ENCODE peak calls at places on chromosomes 3 and 15, in six cellular contexts. One of them, this sample, is unnamed.

GRCh38 chr3:180947761-180948390 is 35.4 kb downstream of the FXR1 start:
- DNase-seq in IMR-90: no peak
- DNase-seq in H9: no peak
- DNase-seq in trophoblast cell: no peak
- DNase-seq in mesendoderm: peak
- DNase-seq in neuronal stem cell: no peak
- DNase-seq in this sample: no peak

GRCh38 chr3:18390024-18390660 is 35.0 kb downstream of the SATB1 start:
- DNase-seq in mesendoderm: no peak
- DNase-seq in neuronal stem cell: no peak
- DNase-seq in H9: no peak
- DNase-seq in IMR-90: no peak
- DNase-seq in trophoblast cell: no peak
- DNase-seq in this sample: no peak

GRCh38 chr3:127801914-127802313 is 20.4 kb downstream of the MGLL start:
- DNase-seq in mesendoderm: no peak
- DNase-seq in H9: no peak
- DNase-seq in IMR-90: no peak
- DNase-seq in trophoblast cell: no peak
- DNase-seq in neuronal stem cell: no peak
- DNase-seq in this sample: no peak

GRCh38 chr3:170257145-170257544 is 34.9 kb downstream of the PRKCI start:
- DNase-seq in mesendoderm: no peak
- DNase-seq in trophoblast cell: no peak
- DNase-seq in IMR-90: no peak
- DNase-seq in H9: no peak
- DNase-seq in neuronal stem cell: no peak
- DNase-seq in this sample: no peak

GRCh38 chr15:82871577-82872484 is 62.4 kb downstream of the WHAMM start:
- DNase-seq in H9: peak
- DNase-seq in IMR-90: no peak
- DNase-seq in neuronal stem cell: no peak
- DNase-seq in mesendoderm: no peak
- DNase-seq in trophoblast cell: no peak
- DNase-seq in this sample: no peak

GRCh38 chr3:122245513-122246174 is 62.2 kb downstream of the CASR start:
- DNase-seq in trophoblast cell: no peak
- DNase-seq in IMR-90: peak
- DNase-seq in neuronal stem cell: no peak
- DNase-seq in mesendoderm: no peak
- DNase-seq in H9: no peak
- DNase-seq in this sample: peak

GRCh38 chr3:9552252-9552999 is 1.2 kb downstream of the LHFPL4 start:
- DNase-seq in trophoblast cell: peak
- DNase-seq in H9: peak
- DNase-seq in mesendoderm: peak
- DNase-seq in IMR-90: peak
- DNase-seq in neuronal stem cell: peak
- DNase-seq in this sample: peak

GRCh38 chr15:31306426-31307269 is 20.0 kb upstream of the KLF13 start:
- DNase-seq in neuronal stem cell: peak
- DNase-seq in trophoblast cell: no peak
- DNase-seq in mesendoderm: peak
- DNase-seq in IMR-90: no peak
- DNase-seq in H9: peak
- DNase-seq in this sample: no peak

GRCh38 chr3:47578691-47579632 is at the start of gene CSPG5:
- DNase-seq in IMR-90: no peak
- DNase-seq in neuronal stem cell: peak
- DNase-seq in H9: peak
- DNase-seq in mesendoderm: no peak
- DNase-seq in trophoblast cell: no peak
- DNase-seq in this sample: peak

GRCh38 chr3:32340039-32340438 is 51.6 kb upstream of the CMTM7 start:
- DNase-seq in mesendoderm: peak
- DNase-seq in trophoblast cell: peak
- DNase-seq in H9: no peak
- DNase-seq in neuronal stem cell: peak
- DNase-seq in IMR-90: peak
- DNase-seq in this sample: peak

GRCh38 chr3:13073042-13073906 is at the start of gene IQSEC1:
- DNase-seq in H9: peak
- DNase-seq in mesendoderm: peak
- DNase-seq in trophoblast cell: no peak
- DNase-seq in IMR-90: peak
- DNase-seq in neuronal stem cell: peak
- DNase-seq in this sample: no peak

GRCh38 chr3:123618768-123619484 is 34.1 kb upstream of the HACD2 start:
- DNase-seq in trophoblast cell: no peak
- DNase-seq in IMR-90: peak
- DNase-seq in H9: no peak
- DNase-seq in mesendoderm: no peak
- DNase-seq in neuronal stem cell: no peak
- DNase-seq in this sample: no peak

GRCh38 chr3:41364736-41365135 is 165.4 kb downstream of the CTNNB1 start:
- DNase-seq in mesendoderm: no peak
- DNase-seq in neuronal stem cell: no peak
- DNase-seq in trophoblast cell: no peak
- DNase-seq in H9: no peak
- DNase-seq in IMR-90: no peak
- DNase-seq in this sample: peak

GRCh38 chr3:59432676-59433075 is 382.9 kb upstream of the CFAP20DC start:
- DNase-seq in neuronal stem cell: no peak
- DNase-seq in mesendoderm: peak
- DNase-seq in H9: no peak
- DNase-seq in trophoblast cell: peak
- DNase-seq in IMR-90: peak
- DNase-seq in this sample: peak

GRCh38 chr3:10745392-10745791 is 70.6 kb upstream of the SLC6A11 start:
- DNase-seq in trophoblast cell: no peak
- DNase-seq in neuronal stem cell: no peak
- DNase-seq in mesendoderm: no peak
- DNase-seq in IMR-90: no peak
- DNase-seq in H9: no peak
- DNase-seq in this sample: no peak

GRCh38 chr3:141306922-141307321 is 61.4 kb upstream of the ZBTB38 start:
- DNase-seq in mesendoderm: no peak
- DNase-seq in neuronal stem cell: no peak
- DNase-seq in trophoblast cell: no peak
- DNase-seq in H9: no peak
- DNase-seq in IMR-90: no peak
- DNase-seq in this sample: no peak

GRCh38 chr3:87615506-87615905 is 339.1 kb upstream of the POU1F1 start:
- DNase-seq in trophoblast cell: no peak
- DNase-seq in IMR-90: no peak
- DNase-seq in mesendoderm: peak
- DNase-seq in neuronal stem cell: no peak
- DNase-seq in H9: no peak
- DNase-seq in this sample: no peak

GRCh38 chr15:78828930-78829329 is 17.7 kb upstream of the ADAMTS7 start:
- DNase-seq in H9: no peak
- DNase-seq in trophoblast cell: no peak
- DNase-seq in mesendoderm: no peak
- DNase-seq in IMR-90: no peak
- DNase-seq in neuronal stem cell: no peak
- DNase-seq in this sample: no peak

GRCh38 chr3:173000553-173000952 is 140.5 kb downstream of the SPATA16 start:
- DNase-seq in H9: no peak
- DNase-seq in trophoblast cell: no peak
- DNase-seq in IMR-90: no peak
- DNase-seq in mesendoderm: no peak
- DNase-seq in neuronal stem cell: no peak
- DNase-seq in this sample: no peak

GRCh38 chr3:129082026-129082425 is 21.4 kb downstream of the GP9 start:
- DNase-seq in neuronal stem cell: no peak
- DNase-seq in mesendoderm: no peak
- DNase-seq in trophoblast cell: no peak
- DNase-seq in H9: no peak
- DNase-seq in IMR-90: no peak
- DNase-seq in this sample: no peak

GRCh38 chr15:80951941-80952340 is 37.7 kb downstream of the MESD start:
- DNase-seq in neuronal stem cell: no peak
- DNase-seq in trophoblast cell: no peak
- DNase-seq in H9: no peak
- DNase-seq in mesendoderm: no peak
- DNase-seq in IMR-90: no peak
- DNase-seq in this sample: no peak

GRCh38 chr15:80949756-80950155 is 39.9 kb downstream of the MESD start:
- DNase-seq in trophoblast cell: no peak
- DNase-seq in IMR-90: no peak
- DNase-seq in neuronal stem cell: no peak
- DNase-seq in H9: no peak
- DNase-seq in mesendoderm: no peak
- DNase-seq in this sample: no peak

GRCh38 chr15:80953953-80954778 is 35.5 kb downstream of the MESD start:
- DNase-seq in mesendoderm: peak
- DNase-seq in IMR-90: peak
- DNase-seq in H9: peak
- DNase-seq in trophoblast cell: peak
- DNase-seq in neuronal stem cell: no peak
- DNase-seq in this sample: no peak

GRCh38 chr15:80950291-80951078 is 39.1 kb downstream of the MESD start:
- DNase-seq in neuronal stem cell: no peak
- DNase-seq in trophoblast cell: no peak
- DNase-seq in IMR-90: no peak
- DNase-seq in mesendoderm: no peak
- DNase-seq in H9: no peak
- DNase-seq in this sample: no peak

GRCh38 chr15:80953001-80953952 is 36.3 kb downstream of the MESD start:
- DNase-seq in mesendoderm: no peak
- DNase-seq in trophoblast cell: no peak
- DNase-seq in H9: no peak
- DNase-seq in IMR-90: peak
- DNase-seq in neuronal stem cell: no peak
- DNase-seq in this sample: no peak
- H2AK5ac ChIP-seq in mesendoderm: no peak
- H2AK5ac ChIP-seq in trophoblast cell: peak
- H2AK5ac ChIP-seq in H9: no peak
- H2AK5ac ChIP-seq in IMR-90: no peak
- H2AK5ac ChIP-seq in neuronal stem cell: no peak
- H2AK5ac ChIP-seq in this sample: no peak

DNA sequence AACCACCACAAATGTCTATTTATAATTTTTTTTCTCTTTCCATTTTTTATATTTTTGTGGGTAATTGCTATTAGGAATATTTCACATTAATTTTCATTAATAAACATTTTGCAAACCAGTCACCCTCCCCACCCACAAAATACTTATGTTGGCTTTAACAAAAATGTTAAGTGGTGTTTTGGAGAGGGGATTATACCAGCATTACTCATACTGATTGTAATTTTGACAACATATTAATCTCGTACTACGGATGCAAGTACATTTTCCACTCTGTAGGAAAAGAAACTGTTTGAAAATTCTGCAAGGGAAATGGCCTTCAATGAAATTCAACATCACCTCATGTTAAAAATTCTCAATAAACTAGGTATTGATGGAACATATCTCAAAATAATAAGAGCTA is 58.3 kb downstream of the BCHE start:
- DNase-seq in trophoblast cell: no peak
- DNase-seq in IMR-90: no peak
- DNase-seq in mesendoderm: no peak
- DNase-seq in neuronal stem cell: no peak
- DNase-seq in H9: no peak
- DNase-seq in this sample: no peak
- H2AK5ac ChIP-seq in trophoblast cell: no peak
- H2AK5ac ChIP-seq in IMR-90: no peak
- H2AK5ac ChIP-seq in mesendoderm: no peak
- H2AK5ac ChIP-seq in neuronal stem cell: no peak
- H2AK5ac ChIP-seq in H9: no peak
- H2AK5ac ChIP-seq in this sample: no peak

DNA sequence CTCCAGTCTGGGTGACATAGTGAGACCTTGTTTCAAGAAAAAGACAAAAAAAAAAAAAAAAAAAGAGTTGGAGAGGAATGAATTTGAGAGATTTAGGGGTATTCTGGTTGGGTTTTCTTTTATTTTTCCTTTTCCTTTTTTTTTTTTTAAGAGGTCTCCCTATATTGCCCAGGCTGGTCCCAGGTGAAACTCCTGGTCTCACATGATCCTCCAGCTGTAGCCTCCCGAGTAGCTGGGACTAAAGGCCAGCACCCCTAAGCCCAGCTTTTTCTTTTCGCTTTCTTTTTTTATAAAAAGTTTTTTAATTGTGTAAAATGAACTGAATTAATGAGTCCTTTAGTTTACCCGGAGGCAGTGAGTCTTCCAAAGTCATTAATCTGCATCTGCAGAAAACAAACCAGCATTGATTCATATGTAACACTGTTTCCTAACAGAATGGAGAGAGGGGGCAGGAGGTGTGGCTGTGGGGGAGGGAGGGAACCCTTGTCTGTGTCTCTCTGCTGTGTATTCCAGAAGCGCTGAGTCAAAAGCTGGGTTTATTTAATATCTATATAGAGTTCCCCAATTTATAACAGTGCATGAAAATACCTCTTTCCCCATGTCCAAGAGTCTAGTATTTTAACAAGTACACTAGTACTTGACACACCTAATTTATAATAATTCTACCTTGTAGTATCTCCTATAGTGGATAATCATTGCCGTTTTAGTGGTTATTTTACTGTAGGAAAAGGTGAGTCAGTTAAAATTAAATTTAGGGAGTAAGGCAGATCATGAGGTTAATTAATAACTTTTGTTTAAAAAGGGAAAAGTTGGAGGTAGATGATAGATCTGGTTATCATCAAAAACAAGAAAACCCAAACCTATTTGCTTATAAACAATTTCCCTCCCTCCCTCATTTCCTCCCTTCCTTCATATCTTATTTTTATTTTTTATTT is 2.6 kb upstream of the DPPA4 start:
- DNase-seq in H9: peak
- DNase-seq in mesendoderm: peak
- DNase-seq in trophoblast cell: no peak
- DNase-seq in neuronal stem cell: no peak
- DNase-seq in IMR-90: no peak
- DNase-seq in this sample: no peak
- H2AK5ac ChIP-seq in H9: no peak
- H2AK5ac ChIP-seq in mesendoderm: no peak
- H2AK5ac ChIP-seq in trophoblast cell: no peak
- H2AK5ac ChIP-seq in neuronal stem cell: no peak
- H2AK5ac ChIP-seq in IMR-90: no peak
- H2AK5ac ChIP-seq in this sample: no peak

GRCh38 chr3:53170325-53171108 is 9.5 kb downstream of the PRKCD start:
- DNase-seq in IMR-90: no peak
- DNase-seq in trophoblast cell: no peak
- DNase-seq in H9: no peak
- DNase-seq in neuronal stem cell: no peak
- DNase-seq in mesendoderm: no peak
- DNase-seq in this sample: no peak

GRCh38 chr3:53168175-53168923 is 7.3 kb downstream of the PRKCD start:
- DNase-seq in H9: no peak
- DNase-seq in IMR-90: no peak
- DNase-seq in neuronal stem cell: no peak
- DNase-seq in trophoblast cell: no peak
- DNase-seq in mesendoderm: no peak
- DNase-seq in this sample: no peak

GRCh38 chr3:53169045-53169831 is 8.2 kb downstream of the PRKCD start:
- DNase-seq in neuronal stem cell: no peak
- DNase-seq in H9: peak
- DNase-seq in mesendoderm: peak
- DNase-seq in trophoblast cell: no peak
- DNase-seq in IMR-90: no peak
- DNase-seq in this sample: peak

GRCh38 chr3:53171109-53171453 is 10.1 kb downstream of the PRKCD start:
- DNase-seq in trophoblast cell: no peak
- DNase-seq in IMR-90: no peak
- DNase-seq in mesendoderm: no peak
- DNase-seq in H9: no peak
- DNase-seq in neuronal stem cell: no peak
- DNase-seq in this sample: no peak

GRCh38 chr3:53169832-53170324 is 8.9 kb downstream of the PRKCD start:
- DNase-seq in trophoblast cell: no peak
- DNase-seq in neuronal stem cell: no peak
- DNase-seq in mesendoderm: no peak
- DNase-seq in IMR-90: no peak
- DNase-seq in H9: no peak
- DNase-seq in this sample: no peak
- H2AK5ac ChIP-seq in trophoblast cell: no peak
- H2AK5ac ChIP-seq in neuronal stem cell: peak
- H2AK5ac ChIP-seq in mesendoderm: no peak
- H2AK5ac ChIP-seq in IMR-90: no peak
- H2AK5ac ChIP-seq in H9: no peak
- H2AK5ac ChIP-seq in this sample: no peak

This sample was measured in mesenchymal stem cell.